ENCODE peak calls at places on chromosomes 11 and 22, in four cellular contexts. P is ovary, Q is heart left ventricle, J is hepatocyte. K is an unnamed sample. For H3K27me3, the result is how much of the 10 kb centered on the place peaks cover.

GRCh38 chr11:115128226-115128625 is 376.0 kb downstream of the CADM1 start:
- DNase-seq in P (no peak), Q (no peak), J (no peak), K (no peak)

GRCh38 chr11:73326929-73327811 is 19.1 kb downstream of the ARHGEF17 start:
- DNase-seq in P (no peak), Q (no peak), J (no peak), K (no peak)

GRCh38 chr11:8566613-8567210 is 27.3 kb downstream of the STK33 start:
- DNase-seq in P (no peak), Q (no peak), J (peak), K (no peak)

GRCh38 chr22:45469573-45470383 is 32.9 kb upstream of the FBLN1 start:
- DNase-seq in P (no peak), Q (no peak), J (no peak), K (peak)

GRCh38 chr11:86571273-86571948 is 101.0 kb downstream of the ME3 start:
- DNase-seq in P (no peak), Q (no peak), J (peak), K (no peak)

GRCh38 chr11:86152006-86152862 is 83.3 kb upstream of the PICALM start:
- DNase-seq in P (no peak), Q (no peak), J (no peak), K (peak)

GRCh38 chr22:17777005-17777716 is 2.9 kb upstream of the BID start:
- DNase-seq in P (no peak), Q (no peak), J (no peak), K (peak)

GRCh38 chr22:45064313-45065268 is 54.8 kb upstream of the PHF21B start:
- DNase-seq in P (no peak), Q (no peak), J (no peak), K (no peak)

GRCh38 chr11:73439002-73439843 is 63.0 kb downstream of the RELT start:
- DNase-seq in P (no peak), Q (no peak), J (no peak), K (no peak)

GRCh38 chr11:119727523-119728081 is 1.4 kb downstream of the NECTIN1 start:
- DNase-seq in P (peak), Q (peak), J (peak), K (peak)

GRCh38 chr11:3222941-3223905 is 4.6 kb upstream of the MRGPRG start:
- DNase-seq in P (no peak), Q (no peak), J (no peak), K (no peak)

GRCh38 chr11:127998421-127998820 is 588.9 kb downstream of the ETS1 start:
- DNase-seq in P (no peak), Q (no peak), J (no peak), K (no peak)

GRCh38 chr11:124740277-124740882 is 638 bp downstream of the NRGN start:
- DNase-seq in P (no peak), Q (peak), J (no peak), K (peak)

GRCh38 chr22:19970479-19971275 is 29.1 kb upstream of the TXNRD2 start:
- DNase-seq in P (peak), Q (peak), J (peak), K (peak)

GRCh38 chr11:101583180-101584128 is at the start of gene TRPC6:
- DNase-seq in P (peak), Q (no peak), J (peak), K (peak)

GRCh38 chr11:8389034-8389996 is 125.6 kb upstream of the LMO1 start:
- DNase-seq in P (no peak), Q (no peak), J (peak), K (peak)

GRCh38 chr22:45334068-45334467 is 24.3 kb downstream of the FAM118A start:
- DNase-seq in P (no peak), Q (no peak), J (no peak), K (no peak)

GRCh38 chr22:29798318-29798717 is 31.1 kb downstream of the UQCR10 start:
- DNase-seq in P (no peak), Q (no peak), J (no peak), K (no peak)

GRCh38 chr22:25942126-25942988 is 200.4 kb downstream of the MYO18B start:
- DNase-seq in P (no peak), Q (no peak), J (no peak), K (no peak)

GRCh38 chr11:57427692-57428082 is 766 bp upstream of the SLC43A3 start:
- DNase-seq in P (peak), Q (peak), J (no peak), K (peak)

GRCh38 chr22:28032896-28033295 is 113.8 kb upstream of the PITPNB start:
- DNase-seq in P (no peak), Q (no peak), J (no peak), K (no peak)

GRCh38 chr11:35419713-35420333 is 465 bp upstream of the SLC1A2 start:
- DNase-seq in P (no peak), Q (peak), J (no peak), K (no peak)

GRCh38 chr11:35415488-35415887 is 3.9 kb downstream of the SLC1A2 start:
- DNase-seq in P (no peak), Q (no peak), J (no peak), K (no peak)

GRCh38 chr11:35418282-35418846 is 994 bp downstream of the SLC1A2 start:
- DNase-seq in P (no peak), Q (no peak), J (peak), K (no peak)

GRCh38 chr11:35420371-35420770 is 1.0 kb upstream of the SLC1A2 start:
- DNase-seq in P (no peak), Q (no peak), J (no peak), K (peak)

DNA sequence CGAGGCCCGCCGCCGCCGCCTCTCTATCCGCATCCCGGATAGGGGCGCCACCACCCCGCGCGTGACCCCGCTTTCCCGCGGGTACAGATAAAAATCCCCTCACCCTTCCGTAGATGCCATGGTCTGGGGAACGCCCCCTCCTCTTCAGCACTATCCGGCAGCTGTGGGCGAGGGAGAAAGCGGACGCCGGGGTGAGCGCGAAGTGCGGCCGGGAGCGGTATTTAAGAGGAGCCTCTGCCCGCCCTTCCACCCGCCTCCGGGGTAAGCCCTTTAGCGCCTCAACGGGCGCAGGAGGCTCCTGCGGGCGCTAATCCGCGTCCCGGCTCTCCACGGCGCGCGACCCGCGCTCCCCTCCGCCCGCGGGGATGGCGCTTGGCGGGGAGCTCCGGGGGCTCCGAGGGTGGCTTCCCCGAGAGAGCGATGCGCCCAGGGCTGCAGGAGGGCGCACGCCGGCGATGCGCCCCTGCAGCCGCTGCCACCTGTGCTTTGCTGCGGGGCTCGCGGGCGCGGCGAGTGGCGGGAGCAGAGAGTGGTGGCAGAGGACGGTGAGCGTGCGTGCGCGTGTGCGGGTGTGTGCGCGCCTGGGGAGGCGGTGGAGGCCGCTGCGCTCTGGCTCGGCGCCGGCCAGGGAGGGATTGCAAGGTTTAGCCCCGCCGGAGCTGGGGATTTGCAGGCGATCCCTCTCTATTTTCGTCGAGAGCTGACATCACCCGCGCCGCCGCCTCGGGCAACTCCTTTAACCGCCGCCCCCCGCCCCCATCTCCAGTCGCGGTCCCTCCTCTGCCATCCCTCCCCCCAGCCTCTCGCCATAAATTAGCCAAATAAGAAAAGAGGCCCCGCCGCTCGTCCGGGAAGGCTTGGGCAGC is at the start of gene SLC1A2:
- DNase-seq in P (no peak), Q (peak), J (peak), K (peak)
- H3K27me3 ChIP-seq in P (under half), Q (under half), J (half or more), K (under half)

DNA sequence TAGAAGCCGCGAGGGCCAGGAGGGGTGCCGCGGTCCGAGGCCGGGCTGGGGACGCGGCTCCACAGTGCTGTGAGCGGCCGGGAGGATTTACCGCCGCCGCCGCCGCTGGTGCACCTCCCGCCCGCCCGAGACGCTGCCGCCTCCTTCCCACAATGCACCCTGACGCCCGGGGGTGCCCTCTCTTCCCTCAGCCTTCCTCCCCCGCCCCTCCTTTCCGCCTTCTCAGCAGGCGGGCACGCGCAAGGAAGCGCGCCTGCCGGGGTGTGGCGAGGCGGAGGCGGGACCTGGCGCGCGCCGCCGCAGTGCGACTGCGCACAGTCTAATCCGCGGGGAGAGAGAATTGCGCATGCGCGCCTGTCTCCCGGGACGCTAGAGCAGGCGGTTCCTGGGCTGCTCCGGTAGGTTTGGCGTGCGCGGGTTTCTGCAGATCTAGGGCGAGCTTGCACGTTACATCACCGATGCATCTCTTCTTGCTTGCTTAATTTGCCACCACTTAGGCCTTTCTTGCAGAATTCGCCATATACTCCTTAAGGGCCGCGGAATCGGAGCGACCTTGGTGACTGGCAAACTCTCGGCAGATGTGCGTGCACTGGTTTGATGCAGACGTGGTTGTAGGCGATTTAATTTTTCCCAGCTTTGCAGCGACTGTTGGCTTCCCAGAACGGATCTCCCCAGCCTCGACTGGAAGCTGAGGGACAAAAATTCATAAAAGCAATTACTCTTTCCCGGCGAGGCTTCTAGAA is at the start of the genes GVQW3 and THAP12:
- DNase-seq in P (peak), Q (peak), J (peak), K (peak)
- TF ChIP-seq CTCF in P (no peak), Q (peak), J (peak), K (no peak)

GRCh38 chr11:33863418-33864172 is 28.3 kb downstream of the LMO2 start:
- DNase-seq in P (no peak), Q (no peak), J (no peak), K (no peak)

GRCh38 chr11:33864479-33864878 is 27.4 kb downstream of the LMO2 start:
- DNase-seq in P (no peak), Q (no peak), J (no peak), K (peak)

GRCh38 chr11:33861366-33861765 is 30.5 kb downstream of the LMO2 start:
- DNase-seq in P (no peak), Q (no peak), J (no peak), K (no peak)

GRCh38 chr11:33860926-33861325 is 30.9 kb downstream of the LMO2 start:
- DNase-seq in P (no peak), Q (no peak), J (no peak), K (no peak)

GRCh38 chr11:33861911-33862310 is 30.0 kb downstream of the LMO2 start:
- DNase-seq in P (no peak), Q (no peak), J (no peak), K (no peak)
- H3K27me3 ChIP-seq in P (under half), Q (under half), J (half or more), K (under half)

DNA sequence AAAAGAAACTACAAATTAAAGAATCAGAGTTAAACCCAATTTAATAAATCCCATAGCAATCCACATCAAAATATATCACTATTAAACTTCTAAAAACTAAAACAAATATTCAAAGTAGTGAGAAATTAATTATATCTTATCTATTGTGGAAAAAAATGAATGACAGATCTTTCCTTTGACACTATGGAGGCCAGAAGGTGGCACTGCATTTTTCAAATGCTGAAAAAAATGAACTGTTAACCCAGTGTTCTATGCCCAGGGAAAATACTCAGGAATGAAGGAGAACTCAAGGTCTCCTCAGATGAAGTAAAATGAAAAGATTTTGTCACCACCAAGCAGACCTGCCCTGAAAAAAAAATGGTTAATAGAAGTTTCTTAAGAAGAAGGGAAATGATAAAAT is 27.7 kb downstream of the TYR start:
- DNase-seq in P (no peak), Q (no peak), J (no peak), K (no peak)
- TF ChIP-seq CTCF in P (no peak), Q (no peak), J (peak), K (no peak)

DNA sequence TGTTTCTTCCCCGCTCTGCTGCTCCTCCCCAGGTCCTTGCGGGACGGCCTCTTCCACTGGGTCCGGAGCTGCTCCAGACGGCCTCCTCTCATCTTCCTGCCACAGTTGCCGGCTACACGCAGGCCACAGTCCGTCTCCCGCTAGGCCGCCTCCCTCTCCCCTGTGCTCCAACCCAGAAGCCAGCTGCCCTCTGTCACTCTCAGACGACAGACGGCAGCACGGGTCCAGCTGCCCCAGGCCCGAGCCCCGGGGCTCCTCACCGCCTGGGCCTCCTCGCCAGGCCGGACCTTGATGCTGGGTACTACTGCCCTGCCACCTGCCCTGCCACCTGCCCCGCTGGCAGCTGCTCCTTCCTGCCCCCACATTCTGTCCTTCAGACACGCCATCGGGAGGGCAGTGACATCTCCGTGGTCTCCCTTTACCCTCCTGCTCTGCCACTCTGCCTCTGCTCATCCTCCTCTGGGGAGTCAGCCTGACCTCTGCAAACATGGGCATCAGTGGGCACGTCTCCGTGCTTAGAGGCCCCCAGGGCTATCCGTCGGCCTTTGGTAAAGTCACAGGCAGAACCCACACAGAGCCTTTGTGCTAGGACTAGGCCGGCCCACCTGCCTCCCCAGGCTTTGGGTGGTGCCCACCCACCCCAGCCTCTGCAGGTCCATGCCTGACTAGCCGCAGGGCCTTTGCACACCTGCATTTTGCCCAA is 43.1 kb upstream of the TH start:
- DNase-seq in P (peak), Q (peak), J (no peak), K (no peak)
- H3K27me3 ChIP-seq in P (under half), Q (under half), J (under half), K (under half)

GRCh38 chr11:13834463-13834862 is 128.1 kb upstream of the SPON1 start:
- DNase-seq in P (no peak), Q (no peak), J (no peak), K (no peak)
- TF ChIP-seq CTCF in P (no peak), Q (peak), J (no peak), K (no peak)

GRCh38 chr11:61536676-61537270 is 28.2 kb downstream of the LRRC10B start:
- DNase-seq in P (no peak), Q (no peak), J (no peak), K (no peak)
- H3K27me3 ChIP-seq in P (under half), Q (under half), J (under half), K (under half)

GRCh38 chr11:35932121-35932520 is 11.7 kb upstream of the LDLRAD3 start:
- DNase-seq in P (no peak), Q (no peak), J (no peak), K (no peak)
- TF ChIP-seq CTCF in P (no peak), Q (no peak), J (no peak), K (no peak)

GRCh38 chr11:114058026-114058706 is 1.3 kb upstream of the ZBTB16 start:
- DNase-seq in P (peak), Q (peak), J (peak), K (peak)
- H3K27me3 ChIP-seq in P (under half), Q (under half), J (under half), K (under half)

GRCh38 chr22:22098457-22099193 is 116.0 kb upstream of the TOP3B start:
- DNase-seq in P (no peak), Q (no peak), J (no peak), K (no peak)

GRCh38 chr22:22103078-22103593 is 120.5 kb upstream of the TOP3B start:
- DNase-seq in P (no peak), Q (no peak), J (no peak), K (no peak)

GRCh38 chr22:22097727-22098228 is 115.2 kb upstream of the TOP3B start:
- DNase-seq in P (no peak), Q (no peak), J (no peak), K (no peak)

GRCh38 chr22:22099194-22099486 is 116.6 kb upstream of the TOP3B start:
- DNase-seq in P (no peak), Q (no peak), J (no peak), K (no peak)

GRCh38 chr22:22099833-22100812 is 117.5 kb upstream of the TOP3B start:
- DNase-seq in P (no peak), Q (no peak), J (peak), K (no peak)
- TF ChIP-seq CTCF in P (no peak), Q (no peak), J (peak), K (no peak)